ENCODE peak calls at places on chromosomes 4 and X, in eight cellular contexts. B is NCI-H1694; E is Daoy; C is activated T-cell treated with anti-CD3 and anti-CD28 coated beads, Interleukin-2, amount 50 U/mL, for 72 hours; K is EL; S is psoas muscle; F is GM10248; Z is putamen. A is an unnamed sample.

GRCh38 chrX:45801554-45801953 is 600.9 kb upstream of the DIPK2B start:
- DNase-seq in S (no peak), K (peak), E (peak), F (no peak), B (peak), Z (no peak), C (no peak), A (no peak)

GRCh38 chr4:47705326-47705981 is 132.4 kb downstream of the CORIN start:
- DNase-seq in C (no peak), S (no peak), B (no peak), Z (no peak), K (peak), E (peak), F (peak), A (no peak)

GRCh38 chrX:131262738-131263679 is 26.1 kb downstream of the IGSF1 start:
- DNase-seq in E (peak), F (no peak), Z (no peak), B (peak), C (peak), S (no peak), K (no peak), A (no peak)

GRCh38 chr4:152063301-152064235 is 302.8 kb upstream of the GATB start:
- DNase-seq in S (peak), B (peak), E (no peak), F (no peak), C (peak), Z (peak), K (no peak), A (no peak)

GRCh38 chr4:173518419-173519102 is 11.5 kb downstream of the HAND2 start:
- DNase-seq in Z (no peak), F (no peak), B (no peak), E (no peak), S (no peak), C (no peak), K (no peak), A (no peak)

GRCh38 chr4:105194328-105195231 is 47.9 kb downstream of the TET2 start:
- DNase-seq in F (peak), E (no peak), Z (no peak), K (peak), S (no peak), C (no peak), B (no peak), A (no peak)

GRCh38 chr4:124279741-124280140 is 432.8 kb downstream of the ANKRD50 start:
- DNase-seq in Z (no peak), K (no peak), E (no peak), F (no peak), C (no peak), S (no peak), B (peak), A (peak)

GRCh38 chr4:97496298-97496873 is 646.9 kb downstream of the STPG2 start:
- DNase-seq in C (no peak), K (no peak), Z (no peak), E (no peak), S (no peak), B (no peak), F (no peak), A (no peak)

GRCh38 chr4:13611283-13611842 is 16.2 kb downstream of the BOD1L1 start:
- DNase-seq in S (no peak), K (no peak), E (no peak), F (peak), Z (no peak), B (no peak), C (no peak), A (no peak)

GRCh38 chr4:177461606-177462005 is 19.4 kb upstream of the AGA start:
- DNase-seq in B (no peak), E (no peak), C (no peak), S (no peak), K (peak), Z (no peak), F (no peak), A (no peak)

GRCh38 chrX:18995216-18995615 is 11.3 kb upstream of the PHKA2 start:
- DNase-seq in S (no peak), Z (no peak), K (peak), E (peak), C (no peak), F (no peak), B (no peak), A (no peak)

GRCh38 chr4:121717680-121718237 is 21.0 kb upstream of the ANXA5 start:
- DNase-seq in C (no peak), Z (no peak), S (no peak), B (no peak), E (no peak), F (no peak), K (no peak), A (no peak)

GRCh38 chr4:38574559-38575333 is 89.3 kb upstream of the KLF3 start:
- DNase-seq in S (peak), E (no peak), F (no peak), Z (peak), K (no peak), C (no peak), B (peak), A (peak)

GRCh38 chr4:81274460-81274859 is 59.4 kb upstream of the PRKG2 start:
- DNase-seq in Z (no peak), B (no peak), E (no peak), F (no peak), C (no peak), K (no peak), S (no peak), A (no peak)

GRCh38 chr4:53861856-53862610 is 202.4 kb downstream of the CHIC2 start:
- DNase-seq in K (peak), F (no peak), Z (no peak), S (no peak), E (peak), B (no peak), C (no peak), A (no peak)

GRCh38 chr4:158622251-158622650 is 49.4 kb downstream of the C4orf46 start:
- DNase-seq in B (no peak), F (no peak), E (no peak), C (no peak), K (peak), S (no peak), Z (no peak), A (no peak)

GRCh38 chr4:7863911-7864681 is 75.6 kb downstream of the AFAP1 start:
- DNase-seq in B (no peak), C (peak), K (peak), S (no peak), E (no peak), F (peak), Z (peak), A (no peak)

GRCh38 chr4:153466637-153467153 is 535 bp downstream of the TMEM131L start:
- DNase-seq in C (peak), B (no peak), F (no peak), E (no peak), Z (no peak), K (no peak), S (peak), A (no peak)